ENCODE peak calls at places on chromosomes 13 and 19, in five cellular contexts. One of them, this sample, is unnamed.

GRCh38 chr13:36820222-36820621 is 1.2 kb downstream of the RFXAP start:
- DNase-seq in mammary epithelial cell: no peak
- DNase-seq in RWPE1: no peak
- DNase-seq in cardiac fibroblast: peak; percentile 21
- DNase-seq in SK-N-SH: no peak
- DNase-seq in this sample: no peak

GRCh38 chr13:31421756-31422155 is 222.0 kb downstream of the B3GLCT start:
- DNase-seq in mammary epithelial cell: no peak
- DNase-seq in RWPE1: no peak
- DNase-seq in cardiac fibroblast: no peak
- DNase-seq in SK-N-SH: no peak
- DNase-seq in this sample: no peak

GRCh38 chr13:79621902-79622301 is 140.9 kb downstream of the NDFIP2 start:
- DNase-seq in mammary epithelial cell: peak; percentile 96
- DNase-seq in RWPE1: peak; percentile 12
- DNase-seq in cardiac fibroblast: no peak
- DNase-seq in SK-N-SH: no peak
- DNase-seq in this sample: no peak

GRCh38 chr19:49193822-49194394 is 36.3 kb downstream of the TRPM4 start:
- DNase-seq in mammary epithelial cell: no peak
- DNase-seq in RWPE1: no peak
- DNase-seq in cardiac fibroblast: no peak
- DNase-seq in SK-N-SH: no peak
- DNase-seq in this sample: no peak

GRCh38 chr13:31310781-31311180 is 111.0 kb downstream of the B3GLCT start:
- DNase-seq in mammary epithelial cell: peak; percentile 55
- DNase-seq in RWPE1: no peak
- DNase-seq in cardiac fibroblast: no peak
- DNase-seq in SK-N-SH: no peak
- DNase-seq in this sample: no peak

GRCh38 chr19:7986321-7987083 is 18.9 kb downstream of the ELAVL1 start:
- DNase-seq in mammary epithelial cell: peak; percentile 47
- DNase-seq in RWPE1: peak; percentile 42
- DNase-seq in cardiac fibroblast: peak; percentile 83
- DNase-seq in SK-N-SH: no peak
- DNase-seq in this sample: peak; percentile 94

GRCh38 chr13:97502192-97502591 is 68.2 kb downstream of the RAP2A start:
- DNase-seq in mammary epithelial cell: no peak
- DNase-seq in RWPE1: no peak
- DNase-seq in cardiac fibroblast: no peak
- DNase-seq in SK-N-SH: no peak
- DNase-seq in this sample: no peak

GRCh38 chr19:7869453-7869909 is 4.7 kb downstream of the PRR36 start:
- DNase-seq in mammary epithelial cell: peak; percentile 67
- DNase-seq in RWPE1: peak; percentile 77
- DNase-seq in cardiac fibroblast: peak; percentile 47
- DNase-seq in SK-N-SH: peak; percentile 84
- DNase-seq in this sample: peak; percentile 80

GRCh38 chr19:42323852-42324654 is 1.4 kb upstream of the MEGF8 start:
- DNase-seq in mammary epithelial cell: no peak
- DNase-seq in RWPE1: no peak
- DNase-seq in cardiac fibroblast: no peak
- DNase-seq in SK-N-SH: peak; percentile 54
- DNase-seq in this sample: no peak

GRCh38 chr13:23671902-23672301 is 101.7 kb downstream of the TNFRSF19 start:
- DNase-seq in mammary epithelial cell: no peak
- DNase-seq in RWPE1: no peak
- DNase-seq in cardiac fibroblast: peak; percentile 80
- DNase-seq in SK-N-SH: no peak
- DNase-seq in this sample: peak; percentile 43

GRCh38 chr19:12867120-12868099 is 13.8 kb downstream of the DNASE2 start:
- DNase-seq in mammary epithelial cell: no peak
- DNase-seq in RWPE1: peak; percentile 62
- DNase-seq in cardiac fibroblast: peak; percentile 52
- DNase-seq in SK-N-SH: peak; percentile 84
- DNase-seq in this sample: no peak

GRCh38 chr13:66994498-66995365 is 235.4 kb downstream of the PCDH9 start:
- DNase-seq in mammary epithelial cell: no peak
- DNase-seq in RWPE1: no peak
- DNase-seq in cardiac fibroblast: no peak
- DNase-seq in SK-N-SH: no peak
- DNase-seq in this sample: no peak

GRCh38 chr19:4206818-4207484 is 22.4 kb upstream of the EBI3 start:
- DNase-seq in mammary epithelial cell: no peak
- DNase-seq in RWPE1: no peak
- DNase-seq in cardiac fibroblast: peak; percentile 68
- DNase-seq in SK-N-SH: no peak
- DNase-seq in this sample: no peak

GRCh38 chr13:75305057-75305456 is 176.9 kb downstream of the TBC1D4 start:
- DNase-seq in mammary epithelial cell: no peak
- DNase-seq in RWPE1: no peak
- DNase-seq in cardiac fibroblast: no peak
- DNase-seq in SK-N-SH: no peak
- DNase-seq in this sample: no peak

GRCh38 chr13:110506859-110507566 is 54.5 kb downstream of the RAB20 start:
- DNase-seq in mammary epithelial cell: peak; percentile 13
- DNase-seq in RWPE1: peak; percentile 41
- DNase-seq in cardiac fibroblast: peak; percentile 45
- DNase-seq in SK-N-SH: no peak
- DNase-seq in this sample: peak; percentile 56

GRCh38 chr13:98548230-98548629 is 28.7 kb downstream of the STK24 start:
- DNase-seq in mammary epithelial cell: no peak
- DNase-seq in RWPE1: no peak
- DNase-seq in cardiac fibroblast: peak; percentile 33
- DNase-seq in SK-N-SH: no peak
- DNase-seq in this sample: no peak

GRCh38 chr13:85828094-85828684 is 29.0 kb upstream of the SLITRK6 start:
- DNase-seq in mammary epithelial cell: no peak
- DNase-seq in RWPE1: peak; percentile 6
- DNase-seq in cardiac fibroblast: peak; percentile 35
- DNase-seq in SK-N-SH: peak; percentile 6
- DNase-seq in this sample: peak; percentile 43

GRCh38 chr13:48749144-48749543 is 95.4 kb downstream of the CYSLTR2 start:
- DNase-seq in mammary epithelial cell: peak; percentile 75
- DNase-seq in RWPE1: no peak
- DNase-seq in cardiac fibroblast: peak; percentile 81
- DNase-seq in SK-N-SH: no peak
- DNase-seq in this sample: peak; percentile 27

GRCh38 chr13:113597386-113598080 is 13.0 kb downstream of the TFDP1 start:
- DNase-seq in mammary epithelial cell: no peak
- DNase-seq in RWPE1: no peak
- DNase-seq in cardiac fibroblast: no peak
- DNase-seq in SK-N-SH: no peak
- DNase-seq in this sample: no peak

GRCh38 chr13:39776439-39776838 is 121.0 kb downstream of the COG6 start:
- DNase-seq in mammary epithelial cell: peak; percentile 75
- DNase-seq in RWPE1: no peak
- DNase-seq in cardiac fibroblast: peak; percentile 95
- DNase-seq in SK-N-SH: no peak
- DNase-seq in this sample: peak; percentile 64

GRCh38 chr19:32165176-32165575 is 180.2 kb upstream of the ZNF507 start:
- DNase-seq in mammary epithelial cell: no peak
- DNase-seq in RWPE1: no peak
- DNase-seq in cardiac fibroblast: no peak
- DNase-seq in SK-N-SH: no peak
- DNase-seq in this sample: no peak

GRCh38 chr13:32261567-32261966 is 53.6 kb downstream of the ZAR1L start:
- DNase-seq in mammary epithelial cell: peak; percentile 60
- DNase-seq in RWPE1: peak; percentile 13
- DNase-seq in cardiac fibroblast: peak; percentile 91
- DNase-seq in SK-N-SH: peak; percentile 25
- DNase-seq in this sample: peak; percentile 57